ENCODE peak calls at places on chromosome 1, in five cellular contexts. L is hepatocyte, I is neural progenitor cell, Q is PC-3, Z is H1. R is an unnamed sample.

GRCh38 chr1:112387807-112388206 is 8.2 kb upstream of the CTTNBP2NL start:
- DNase-seq in L (no peak), I (no peak), Q (no peak), Z (no peak), R (peak)

GRCh38 chr1:44170281-44170823 is 28.9 kb upstream of the KLF18 start:
- DNase-seq in L (no peak), I (no peak), Q (peak), Z (no peak), R (no peak)

GRCh38 chr1:100366209-100366525 is 13.9 kb downstream of the CDC14A start:
- DNase-seq in L (no peak), I (no peak), Q (no peak), Z (no peak), R (no peak)

GRCh38 chr1:170284425-170284824 is 138.7 kb downstream of the NTMT2 start:
- DNase-seq in L (no peak), I (no peak), Q (no peak), Z (no peak), R (no peak)

GRCh38 chr1:80892452-80892995 is 908.2 kb upstream of the ADGRL2 start:
- DNase-seq in L (no peak), I (peak), Q (no peak), Z (no peak), R (no peak)

GRCh38 chr1:201377611-201378092 is at the start of gene TNNT2:
- DNase-seq in L (peak), I (no peak), Q (no peak), Z (no peak), R (no peak)

GRCh38 chr1:196027127-196027526 is 581.1 kb downstream of the KCNT2 start:
- DNase-seq in L (no peak), I (no peak), Q (no peak), Z (no peak), R (no peak)

GRCh38 chr1:236425031-236425663 is 31.1 kb downstream of the EDARADD start:
- DNase-seq in L (no peak), I (no peak), Q (no peak), Z (no peak), R (no peak)

GRCh38 chr1:160722726-160723125 is 11.1 kb upstream of the CD48 start:
- DNase-seq in L (no peak), I (peak), Q (no peak), Z (no peak), R (no peak)

GRCh38 chr1:209674957-209675566 is at the start of gene G0S2:
- DNase-seq in L (peak), I (peak), Q (peak), Z (peak), R (peak)

GRCh38 chr1:247294282-247294681 is 37.4 kb downstream of the ZNF496 start:
- DNase-seq in L (no peak), I (no peak), Q (peak), Z (no peak), R (no peak)

GRCh38 chr1:39105841-39106765 is 80.0 kb downstream of the NDUFS5 start:
- DNase-seq in L (peak), I (peak), Q (peak), Z (peak), R (peak)

GRCh38 chr1:154490327-154490726 is 11.7 kb upstream of the TDRD10 start:
- DNase-seq in L (no peak), I (no peak), Q (no peak), Z (no peak), R (no peak)

GRCh38 chr1:33684346-33685122 is 179.3 kb upstream of the HMGB4 start:
- DNase-seq in L (no peak), I (no peak), Q (no peak), Z (no peak), R (no peak)

GRCh38 chr1:26469558-26469957 is 2.7 kb upstream of the HMGN2 start:
- DNase-seq in L (no peak), I (peak), Q (no peak), Z (no peak), R (peak)

DNA sequence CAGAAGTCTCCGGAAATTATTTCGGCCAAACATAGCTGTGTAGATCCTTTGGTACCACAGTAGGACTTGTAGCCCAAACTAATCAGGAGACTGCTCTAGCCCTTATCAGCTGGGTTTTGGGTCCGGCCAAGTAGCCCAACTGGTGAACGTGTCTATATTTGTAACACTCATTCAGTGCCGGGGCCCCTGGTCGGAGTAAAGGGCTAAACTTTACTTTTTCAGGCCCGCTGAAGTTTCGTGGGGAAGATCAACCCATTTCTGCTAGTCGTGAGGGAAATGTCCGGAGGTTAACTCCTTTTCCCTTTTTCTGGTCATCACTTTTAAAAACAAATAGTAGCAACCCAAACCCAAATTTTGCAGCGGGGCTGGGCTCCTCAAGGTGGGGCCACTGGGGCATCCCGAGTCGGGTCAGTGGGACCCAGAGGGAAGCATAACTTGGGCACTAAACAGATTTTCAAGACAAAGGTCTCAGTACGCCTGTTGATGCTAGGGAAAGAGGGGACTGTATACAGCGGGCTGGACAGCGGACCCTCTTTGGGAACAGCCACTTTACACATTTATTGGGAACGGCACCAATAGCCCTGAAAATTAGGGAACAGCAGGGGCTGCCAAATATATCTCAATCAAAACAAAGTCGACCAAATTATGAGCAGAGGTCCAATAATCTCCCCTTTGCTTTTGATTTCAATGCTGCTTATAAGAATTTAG is 1.8 kb downstream of the LHX9 start:
- DNase-seq in L (no peak), I (peak), Q (no peak), Z (peak), R (no peak)
- TF ChIP-seq EZH2 in L (no peak), I (peak), Q (no peak), Z (peak), R (peak)

GRCh38 chr1:205319081-205320018 is 2.2 kb downstream of the NUAK2 start:
- DNase-seq in L (peak), I (no peak), Q (peak), Z (no peak), R (peak)
- H3K27ac ChIP-seq in L (peak), I (peak), Q (peak), Z (no peak), R (peak)

GRCh38 chr1:40689737-40690136 is 1.8 kb upstream of the NFYC start:
- DNase-seq in L (no peak), I (no peak), Q (no peak), Z (no peak), R (no peak)
- H3K4me3 ChIP-seq in L (no peak), I (peak), Q (no peak), Z (no peak), R (no peak)

DNA sequence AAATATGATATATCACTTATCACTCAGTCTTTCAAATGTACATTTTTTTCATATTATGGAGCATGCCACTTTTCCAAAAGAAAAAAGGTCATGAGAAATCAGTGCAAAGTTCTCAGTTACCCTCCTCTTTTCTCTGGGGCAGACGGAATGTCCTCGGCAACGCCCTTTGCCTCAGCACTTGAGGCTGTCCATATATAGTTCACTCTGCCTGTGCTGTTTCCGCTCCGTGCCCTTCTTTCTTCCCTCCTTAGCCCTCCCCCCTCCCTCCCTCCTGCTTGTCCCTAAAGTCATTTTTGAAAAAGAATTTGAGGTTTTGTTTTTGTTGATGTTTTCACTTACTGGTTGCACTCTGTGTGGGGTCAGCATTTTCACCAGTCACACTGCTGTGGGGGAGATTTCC is 5.4 kb downstream of the BARHL2 start:
- DNase-seq in L (no peak), I (no peak), Q (no peak), Z (no peak), R (peak)
- TF ChIP-seq EZH2 in L (no peak), I (no peak), Q (no peak), Z (no peak), R (no peak)